ENCODE peak calls at places on chromosomes 13 and 19, in five cellular contexts. Z is H1, P is HepG2, Y is K562, F is GM12878. I is an unnamed sample.

GRCh38 chr19:3065675-3066357 is 3.5 kb upstream of the TLE5 start:
- DNase-seq in F (peak; percentile 73), Z (no peak), Y (no peak), P (peak; percentile 80), I (no peak)

GRCh38 chr19:7830272-7830771 is 304 bp downstream of the EVI5L start:
- DNase-seq in P (no peak), Z (no peak), Y (no peak), F (no peak), I (no peak)

GRCh38 chr19:19261350-19262189 is 11.5 kb downstream of the TM6SF2 start:
- DNase-seq in F (no peak), Z (peak; percentile 53), Y (peak; percentile 66), P (no peak), I (peak; percentile 79)

GRCh38 chr13:98787173-98787572 is 34.7 kb upstream of the SLC15A1 start:
- DNase-seq in P (no peak), Z (no peak), F (no peak), Y (no peak), I (no peak)

GRCh38 chr19:4065430-4066175 is 1.1 kb downstream of the ZBTB7A start:
- DNase-seq in Z (peak; percentile 96), Y (peak; percentile 89), F (peak; percentile 65), P (peak; percentile 90), I (peak; percentile 97)

GRCh38 chr13:106640515-106640914 is 72.6 kb upstream of the ARGLU1 start:
- DNase-seq in Z (no peak), Y (no peak), F (no peak), P (no peak), I (no peak)

GRCh38 chr19:5693195-5694166 is 3.4 kb downstream of the RPL36 start:
- DNase-seq in Z (no peak), Y (no peak), F (no peak), P (no peak), I (no peak)

GRCh38 chr19:39731685-39732084 is 6.1 kb downstream of the CLC start:
- DNase-seq in Z (no peak), F (no peak), Y (no peak), P (no peak), I (no peak)

GRCh38 chr13:76516013-76516412 is 370.2 kb downstream of the KCTD12 start:
- DNase-seq in F (no peak), P (no peak), Y (no peak), Z (no peak), I (no peak)

GRCh38 chr13:110107568-110108347 is 199.2 kb downstream of the COL4A1 start:
- DNase-seq in Z (no peak), Y (no peak), F (no peak), P (no peak), I (peak; percentile 65)

GRCh38 chr19:12937243-12938053 is 961 bp upstream of the CALR start:
- DNase-seq in P (peak; percentile 43), F (no peak), Y (no peak), Z (no peak), I (peak; percentile 58)

GRCh38 chr19:30328096-30328495 is 44.1 kb upstream of the ZNF536 start:
- DNase-seq in F (no peak), Y (no peak), P (no peak), Z (no peak), I (no peak)

GRCh38 chr19:19410553-19411550 is 5.4 kb downstream of the GATAD2A start:
- DNase-seq in P (no peak), Y (peak; percentile 20), Z (no peak), F (no peak), I (no peak)

GRCh38 chr13:35512271-35512920 is 35.9 kb upstream of the MAB21L1 start:
- DNase-seq in P (no peak), F (no peak), Y (no peak), Z (no peak), I (no peak)

GRCh38 chr13:29963086-29963485 is 112.7 kb upstream of the UBL3 start:
- DNase-seq in P (no peak), Z (no peak), Y (no peak), F (no peak), I (no peak)

GRCh38 chr13:20190481-20191310 is 2.0 kb downstream of the GJB2 start:
- DNase-seq in Z (no peak), P (no peak), Y (no peak), F (no peak), I (no peak)

GRCh38 chr13:111926501-111927180 is 140.3 kb upstream of the SOX1 start:
- DNase-seq in F (no peak), Y (no peak), Z (no peak), P (no peak), I (no peak)

GRCh38 chr19:58563034-58563573 is 4.7 kb upstream of the UBE2M start:
- DNase-seq in P (no peak), Y (no peak), Z (no peak), F (no peak), I (peak; percentile 30)

GRCh38 chr13:83810136-83810535 is 72.1 kb downstream of the SLITRK1 start:
- DNase-seq in Z (no peak), Y (no peak), F (no peak), P (no peak), I (no peak)

GRCh38 chr13:104301216-104301975 is 1235.2 kb upstream of the SLC10A2 start:
- DNase-seq in Z (no peak), F (no peak), P (no peak), Y (no peak), I (no peak)

GRCh38 chr19:35756373-35757230 is at the start of gene HSPB6:
- DNase-seq in P (no peak), Y (no peak), F (no peak), Z (no peak), I (peak; percentile 57)

GRCh38 chr13:99307648-99308339 is 595 bp upstream of the GPR183 start:
- DNase-seq in Z (no peak), P (no peak), F (no peak), Y (no peak), I (no peak)

GRCh38 chr13:80945328-80945727 is 604.4 kb upstream of the SPRY2 start:
- DNase-seq in F (no peak), Z (peak; percentile 25), Y (no peak), P (peak; percentile 71), I (peak; percentile 49)

GRCh38 chr19:13812544-13812943 is 17.3 kb downstream of the ZSWIM4 start:
- DNase-seq in P (no peak), Z (no peak), Y (no peak), F (no peak), I (no peak)

GRCh38 chr13:71880753-71881541 is 13.9 kb upstream of the DACH1 start:
- DNase-seq in Y (no peak), F (no peak), P (no peak), Z (no peak), I (no peak)

GRCh38 chr19:524062-524674 is 7.4 kb upstream of the CDC34 start:
- DNase-seq in Y (no peak), F (no peak), P (peak; percentile 80), Z (no peak), I (no peak)

GRCh38 chr13:107450426-107450825 is 764.9 kb downstream of the LIG4 start:
- DNase-seq in Z (no peak), P (no peak), Y (no peak), F (no peak), I (no peak)

GRCh38 chr13:67130444-67130843 is 99.7 kb downstream of the PCDH9 start:
- DNase-seq in Y (no peak), P (no peak), F (no peak), Z (no peak), I (no peak)
- TF ChIP-seq ATF2 in Y (no peak), P (no peak), F (no peak), Z (no peak), I (no peak)

GRCh38 chr19:43777163-43777700 is 3.5 kb downstream of the KCNN4 start:
- DNase-seq in Y (peak; percentile 39), P (no peak), Z (no peak), F (no peak), I (no peak)
- TF ChIP-seq ATF2 in Y (no peak), P (no peak), Z (no peak), F (no peak), I (no peak)

DNA sequence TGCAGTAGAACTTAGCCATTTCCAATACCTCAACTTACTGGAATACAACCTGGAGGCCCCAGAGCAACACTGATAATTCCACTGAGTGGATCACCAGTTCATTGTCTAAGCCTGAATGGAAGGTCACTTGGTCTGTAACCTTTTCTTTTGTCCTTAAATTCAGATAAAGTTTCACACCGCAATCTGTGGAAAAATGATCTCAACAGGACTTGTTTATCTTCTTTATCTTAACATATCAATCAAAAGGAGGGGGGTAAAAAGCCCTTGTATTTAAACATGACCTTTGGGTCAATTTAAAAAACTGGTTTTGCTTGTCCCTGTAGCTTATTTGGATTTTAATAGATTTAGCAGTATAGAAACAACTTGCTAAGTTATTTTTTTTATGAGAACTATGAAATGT is 21.6 kb downstream of the SAE1 start:
- DNase-seq in Z (no peak), P (no peak), F (no peak), Y (no peak), I (no peak)
- TF ChIP-seq ATF2 in Z (no peak), P (no peak), F (no peak), Y (no peak), I (no peak)

GRCh38 chr19:42068361-42068755 is 1.6 kb downstream of the GRIK5 start:
- DNase-seq in P (no peak), Y (no peak), Z (no peak), F (no peak), I (no peak)
- TF ChIP-seq ATF2 in P (no peak), Y (no peak), Z (no peak), F (no peak), I (no peak)

GRCh38 chr19:2032296-2032941 is 16.9 kb upstream of the BTBD2 start:
- DNase-seq in Y (no peak), Z (no peak), P (no peak), F (no peak), I (no peak)
- TF ChIP-seq ATF2 in Y (no peak), Z (no peak), P (no peak), F (no peak), I (no peak)

DNA sequence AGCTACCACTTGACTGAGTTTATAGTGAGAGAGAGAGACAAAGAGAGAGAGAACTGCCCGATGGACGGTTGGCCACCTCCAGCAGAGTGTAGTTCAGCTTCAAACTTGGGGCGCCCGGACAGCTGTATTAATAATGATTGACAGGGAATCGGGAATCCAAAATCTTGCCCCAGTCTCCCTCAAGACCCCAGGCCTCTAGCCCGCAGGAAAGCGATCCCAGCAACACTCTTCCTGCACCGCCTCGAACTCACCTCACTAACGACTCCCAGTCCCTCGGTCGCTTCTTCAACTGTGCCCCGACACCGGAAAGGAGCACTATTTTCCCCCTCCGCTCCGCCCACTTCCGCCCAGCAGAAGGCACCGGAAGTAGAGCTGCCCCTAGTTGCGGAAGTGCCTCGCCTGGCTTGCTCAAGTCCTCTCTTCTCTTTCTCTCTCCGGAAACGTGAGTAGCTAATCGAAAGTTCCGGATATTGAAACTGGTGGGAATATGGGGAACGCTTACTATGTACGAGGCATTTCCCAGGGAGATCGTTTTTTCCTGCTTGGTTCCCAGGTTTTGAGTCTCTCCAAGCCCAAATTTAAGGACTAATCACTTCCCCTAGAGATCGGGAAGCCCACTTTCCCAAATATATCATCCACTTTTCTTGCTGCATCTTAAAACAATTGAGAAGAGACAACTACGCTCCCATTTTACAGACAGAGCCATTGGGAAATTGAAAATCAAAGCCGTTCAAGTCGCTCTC is at the start of gene NOSIP:
- DNase-seq in Y (peak; percentile 87), F (peak; percentile 89), P (peak; percentile 93), Z (peak; percentile 89), I (peak; percentile 96)
- TF ChIP-seq ATF2 in Y (no peak), F (no peak), P (peak; percentile 91), Z (no peak), I (no peak)

GRCh38 chr19:15782211-15782610 is 5.2 kb upstream of the OR10H5 start:
- DNase-seq in F (no peak), P (no peak), Y (no peak), Z (no peak), I (no peak)
- TF ChIP-seq ATF2 in F (no peak), P (no peak), Y (no peak), Z (no peak), I (no peak)